ENCODE peak calls at places on chromosome 13, in six cellular contexts. K is uterus, I is Panc1, O is GM12864, M is progenitor cell of endocrine pancreas, Q is nephron progenitor cell. X is an unnamed sample.

GRCh38 chr13:99948907-99949656 is 22.5 kb downstream of the ZIC5 start:
- DNase-seq in I (no peak), K (no peak), O (no peak), M (no peak), Q (no peak), X (no peak)

GRCh38 chr13:42495256-42495655 is 78.7 kb upstream of the TNFSF11 start:
- DNase-seq in Q (no peak), M (no peak), K (no peak), I (no peak), O (no peak), X (no peak)

GRCh38 chr13:40026174-40026585 is 370.7 kb downstream of the COG6 start:
- DNase-seq in I (no peak), O (peak; percentile 93), K (no peak), M (no peak), Q (no peak), X (no peak)

GRCh38 chr13:109385161-109385560 is 401.2 kb downstream of the IRS2 start:
- DNase-seq in K (no peak), M (no peak), I (no peak), Q (no peak), O (no peak), X (no peak)

GRCh38 chr13:98525852-98526512 is 50.9 kb downstream of the STK24 start:
- DNase-seq in K (no peak), Q (no peak), I (no peak), O (no peak), M (no peak), X (no peak)

GRCh38 chr13:94886191-94886590 is 173.8 kb upstream of the SOX21 start:
- DNase-seq in K (no peak), O (no peak), M (no peak), Q (no peak), I (no peak), X (no peak)

GRCh38 chr13:24254151-24254810 is 55.1 kb upstream of the C1QTNF9 start:
- DNase-seq in M (no peak), Q (no peak), I (no peak), O (no peak), K (no peak), X (no peak)

GRCh38 chr13:36872621-36873020 is 47.4 kb downstream of the SMAD9 start:
- DNase-seq in K (no peak), O (no peak), M (no peak), I (no peak), Q (peak; percentile 6), X (no peak)

GRCh38 chr13:35923347-35923746 is 207.8 kb downstream of the DCLK1 start:
- DNase-seq in Q (no peak), I (no peak), K (no peak), M (no peak), O (no peak), X (no peak)

GRCh38 chr13:44906758-44907157 is 82.5 kb downstream of the NUFIP1 start:
- DNase-seq in K (peak; percentile 62), O (no peak), Q (no peak), M (no peak), I (no peak), X (no peak)

GRCh38 chr13:48938308-48938943 is 37.3 kb upstream of the FNDC3A start:
- DNase-seq in O (no peak), Q (no peak), I (no peak), K (no peak), M (no peak), X (no peak)

GRCh38 chr13:22596157-22596863 is 584.5 kb upstream of the SGCG start:
- DNase-seq in Q (no peak), M (no peak), O (no peak), I (no peak), K (no peak), X (no peak)

GRCh38 chr13:52765991-52766390 is 26.4 kb upstream of the CNMD start:
- DNase-seq in K (no peak), M (no peak), Q (no peak), O (no peak), I (no peak), X (no peak)

GRCh38 chr13:111202745-111203144 is 87.6 kb downstream of the ARHGEF7 start:
- DNase-seq in I (no peak), M (no peak), Q (no peak), O (no peak), K (no peak), X (no peak)

GRCh38 chr13:106276876-106277275 is 258.6 kb downstream of the EFNB2 start:
- DNase-seq in I (no peak), Q (no peak), O (no peak), M (no peak), K (no peak), X (no peak)

GRCh38 chr13:52447815-52448552 is 2.5 kb downstream of the VPS36 start:
- DNase-seq in M (no peak), Q (no peak), I (no peak), O (no peak), K (no peak), X (no peak)

DNA sequence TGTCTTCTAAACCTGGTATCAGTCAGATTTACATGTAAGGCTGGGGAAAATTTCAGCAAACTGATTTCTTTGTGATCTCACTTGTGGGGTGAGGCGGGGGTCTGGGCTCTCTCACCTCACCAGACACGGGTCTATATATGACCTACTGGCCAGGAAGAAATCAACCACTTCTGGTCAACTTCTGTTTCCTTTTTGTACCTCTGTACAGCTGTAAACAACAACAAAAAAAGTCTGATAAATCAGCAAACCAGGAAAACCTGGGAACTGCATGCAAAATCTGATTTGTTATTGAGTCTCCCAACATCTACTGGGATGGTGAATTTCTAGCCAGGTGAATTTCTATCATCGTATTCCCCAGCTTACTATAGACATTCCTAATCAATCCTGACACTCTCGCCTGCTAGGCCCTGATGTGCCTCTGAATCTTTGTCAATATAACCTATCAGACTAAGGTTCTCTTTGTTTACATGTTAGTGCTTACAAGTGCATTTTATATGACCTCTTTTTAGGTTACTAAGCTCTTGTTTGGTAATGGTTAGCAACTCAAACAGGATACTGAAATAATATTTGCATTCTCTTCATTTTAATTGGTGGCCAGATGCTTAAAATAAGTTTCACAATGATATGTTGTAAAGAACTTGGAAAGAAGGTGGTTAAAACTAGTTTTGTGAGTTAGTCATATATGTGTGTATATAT is 77.7 kb downstream of the LRRC63 start:
- DNase-seq in I (no peak), O (no peak), Q (no peak), K (no peak), M (no peak), X (no peak)
- TF ChIP-seq CTCF in I (peak; percentile 32), O (no peak), Q (no peak), K (no peak), M (no peak), X (peak; percentile 40)

DNA sequence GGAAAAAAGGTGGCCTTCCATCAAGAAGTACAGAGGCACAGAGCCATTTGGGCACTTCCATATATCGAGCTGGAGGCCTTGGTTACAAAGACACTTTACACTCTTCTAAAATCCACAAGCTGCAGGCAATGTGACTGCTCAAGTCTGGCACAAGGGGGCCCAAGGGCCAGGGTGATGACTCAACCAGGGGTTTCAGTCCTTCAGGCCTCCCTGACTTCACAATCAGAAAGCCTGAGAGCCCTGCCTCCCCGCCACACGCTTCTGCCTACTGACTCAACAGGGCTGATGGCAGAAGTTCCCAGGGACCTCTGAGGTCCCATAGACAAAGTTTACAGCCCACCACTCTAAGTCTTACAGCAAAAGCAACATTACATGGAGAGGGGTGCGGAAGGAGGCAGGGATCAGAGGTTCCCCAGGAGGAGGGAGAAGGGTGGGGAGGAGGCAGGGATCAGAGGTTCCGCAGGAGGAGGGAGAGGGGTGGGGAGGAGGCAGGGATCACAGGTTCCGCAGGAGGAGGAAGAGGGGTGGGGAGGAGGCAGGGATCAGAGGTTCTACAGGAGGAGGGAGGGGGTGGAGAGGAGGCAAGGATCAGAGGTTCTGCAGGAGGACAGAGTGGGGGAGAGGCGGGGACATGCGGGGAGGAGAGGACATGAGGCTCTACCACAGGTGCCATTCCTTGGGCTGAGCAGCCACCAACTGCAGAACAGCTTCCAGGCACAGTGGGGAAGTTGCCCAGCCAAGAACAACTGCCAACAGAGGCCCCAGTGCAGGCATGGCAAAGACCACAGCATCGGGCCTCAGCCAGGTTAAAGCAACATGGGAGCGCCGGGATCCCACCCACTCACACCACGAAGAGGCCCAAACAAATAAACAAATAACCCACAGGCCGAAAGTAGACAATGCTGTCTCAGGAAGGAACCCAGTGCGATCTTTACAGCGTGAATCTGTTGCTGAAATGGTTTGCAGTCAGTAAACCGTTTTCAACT is 52.0 kb downstream of the SLC7A1 start:
- DNase-seq in I (no peak), M (no peak), Q (no peak), K (no peak), O (peak; percentile 71), X (no peak)
- TF ChIP-seq CTCF in I (no peak), M (no peak), Q (no peak), K (no peak), O (peak; percentile 60), X (no peak)

DNA sequence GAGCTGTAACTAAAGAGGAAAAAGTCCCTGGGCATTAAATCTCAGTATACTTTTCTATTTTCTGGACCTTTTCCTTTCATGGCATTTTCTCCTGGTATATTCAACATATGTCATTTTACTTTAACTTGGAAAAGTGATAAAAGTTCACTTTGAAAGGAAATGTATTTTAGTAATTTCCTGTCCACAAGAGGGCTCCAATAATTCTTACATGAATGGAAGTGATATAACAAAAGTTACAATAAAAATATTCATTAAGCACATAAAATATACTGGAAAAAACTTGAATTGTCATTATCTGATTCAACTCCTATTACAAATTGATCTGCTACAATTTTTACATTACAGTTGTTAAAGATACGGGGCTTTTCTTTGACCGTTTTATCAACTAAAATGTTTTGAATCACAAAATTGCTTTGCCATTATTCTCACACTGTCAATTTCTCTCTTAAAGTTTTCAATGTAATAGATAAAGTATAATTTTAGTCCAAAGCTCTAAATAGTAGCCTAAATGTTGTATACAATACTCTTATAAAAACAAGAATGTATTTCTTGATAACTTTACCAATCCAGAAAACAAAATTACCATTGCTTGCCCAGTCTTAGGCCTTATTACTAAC is 4.9 kb downstream of the UBL3 start:
- DNase-seq in Q (no peak), K (no peak), O (no peak), M (no peak), I (no peak), X (no peak)
- TF ChIP-seq CTCF in Q (no peak), K (peak; percentile 41), O (no peak), M (peak; percentile 22), I (peak; percentile 28), X (no peak)

DNA sequence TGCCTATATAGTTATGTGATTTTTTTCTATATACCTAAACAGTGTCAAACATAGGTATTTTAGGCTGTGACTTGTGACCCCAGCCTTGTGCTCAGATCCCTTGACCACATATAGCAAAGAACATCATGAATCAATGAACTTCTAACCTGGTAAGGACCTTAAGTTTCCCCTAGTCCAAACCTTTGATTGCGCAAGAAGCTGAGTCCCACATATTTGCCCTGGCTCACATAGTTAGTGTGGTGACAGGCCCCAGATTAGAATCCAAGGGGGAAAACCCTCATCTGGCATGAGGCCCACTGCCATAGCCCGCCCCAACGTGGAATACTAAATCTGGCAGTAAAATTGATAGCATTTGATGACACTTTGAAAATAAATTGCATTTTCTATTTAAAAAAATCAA is 171.8 kb downstream of the MZT1 start:
- DNase-seq in Q (no peak), I (no peak), M (no peak), K (no peak), O (no peak), X (no peak)
- TF ChIP-seq CTCF in Q (no peak), I (no peak), M (no peak), K (no peak), O (no peak), X (no peak)

GRCh38 chr13:20869540-20869939 is 33.0 kb downstream of the XPO4 start:
- DNase-seq in M (no peak), Q (no peak), I (no peak), O (no peak), K (no peak), X (no peak)
- TF ChIP-seq CTCF in M (peak; percentile 30), Q (no peak), I (peak; percentile 10), O (no peak), K (peak; percentile 8), X (no peak)

X was measured in endothelial cell.